ENCODE peak calls at places on chromosomes 3 and 15, in ten cellular contexts. W, N, U, T, P, V, F, S, K and A are unnamed samples.

GRCh38 chr3:151795276-151795675 is 18.6 kb upstream of the AADAC start:
- DNase-seq in P (no peak), K (peak; percentile 54), F (no peak), T (peak; percentile 70), U (no peak), W (no peak), N (no peak), S (no peak), V (peak; percentile 62), A (peak; percentile 63)

GRCh38 chr3:179177611-179178010 is 29.5 kb downstream of the PIK3CA start:
- DNase-seq in W (no peak), U (no peak), T (no peak), K (no peak), N (no peak), V (no peak), F (no peak), P (no peak), S (no peak), A (no peak)

GRCh38 chr3:185585523-185585861 is 603 bp upstream of the SENP2 start:
- DNase-seq in S (no peak), U (no peak), T (no peak), F (no peak), K (no peak), N (no peak), P (no peak), W (no peak), V (no peak), A (no peak)

GRCh38 chr3:196948442-196949365 is 6.4 kb upstream of the NCBP2 start:
- DNase-seq in T (no peak), U (no peak), N (no peak), V (no peak), F (peak; percentile 68), K (no peak), S (peak; percentile 39), P (no peak), W (no peak), A (no peak)

GRCh38 chr15:29994284-29994683 is 88.5 kb upstream of the GOLGA8J start:
- DNase-seq in S (no peak), F (no peak), P (no peak), V (no peak), W (no peak), U (no peak), K (no peak), N (no peak), T (no peak), A (no peak)

GRCh38 chr3:172040976-172041963 is 1.9 kb downstream of the FNDC3B start:
- DNase-seq in F (peak; percentile 30), N (no peak), K (peak; percentile 24), V (peak; percentile 55), S (peak; percentile 53), W (peak; percentile 33), U (no peak), T (peak; percentile 54), P (peak; percentile 55), A (peak; percentile 55)

GRCh38 chr3:13268961-13269391 is 151.1 kb downstream of the NUP210 start:
- DNase-seq in S (no peak), U (no peak), F (no peak), N (no peak), P (no peak), V (no peak), T (no peak), W (no peak), K (no peak), A (no peak)

GRCh38 chr3:25830373-25831305 is 40.7 kb downstream of the OXSM start:
- DNase-seq in W (no peak), U (no peak), V (no peak), F (no peak), T (no peak), K (no peak), P (no peak), S (no peak), N (no peak), A (no peak)

GRCh38 chr3:105304487-105304886 is 62.2 kb upstream of the ALCAM start:
- DNase-seq in U (no peak), T (peak; percentile 19), F (no peak), S (no peak), W (no peak), K (no peak), P (no peak), V (no peak), N (no peak), A (peak; percentile 70)

GRCh38 chr3:132721479-132722164 is 587 bp downstream of the NPHP3 start:
- DNase-seq in P (peak; percentile 85), W (peak; percentile 74), F (peak; percentile 79), N (no peak), U (no peak), K (peak; percentile 70), S (peak; percentile 70), V (peak; percentile 58), T (peak; percentile 76), A (peak; percentile 52)

GRCh38 chr3:31446411-31446810 is 86.3 kb upstream of the STT3B start:
- DNase-seq in W (no peak), P (no peak), V (no peak), S (no peak), N (no peak), U (no peak), T (no peak), F (no peak), K (no peak), A (no peak)

GRCh38 chr3:31448035-31448881 is 84.5 kb upstream of the STT3B start:
- DNase-seq in S (peak; percentile 33), W (no peak), P (peak; percentile 40), U (no peak), K (peak; percentile 38), F (peak; percentile 63), T (peak; percentile 14), V (peak; percentile 47), N (no peak), A (no peak)

GRCh38 chr3:31449318-31449717 is 83.4 kb upstream of the STT3B start:
- DNase-seq in W (no peak), S (no peak), F (no peak), P (no peak), T (no peak), N (no peak), K (no peak), V (no peak), U (no peak), A (no peak)

GRCh38 chr3:31450345-31450744 is 82.4 kb upstream of the STT3B start:
- DNase-seq in T (no peak), K (no peak), F (no peak), P (no peak), N (no peak), S (no peak), U (no peak), V (no peak), W (no peak), A (no peak)

DNA sequence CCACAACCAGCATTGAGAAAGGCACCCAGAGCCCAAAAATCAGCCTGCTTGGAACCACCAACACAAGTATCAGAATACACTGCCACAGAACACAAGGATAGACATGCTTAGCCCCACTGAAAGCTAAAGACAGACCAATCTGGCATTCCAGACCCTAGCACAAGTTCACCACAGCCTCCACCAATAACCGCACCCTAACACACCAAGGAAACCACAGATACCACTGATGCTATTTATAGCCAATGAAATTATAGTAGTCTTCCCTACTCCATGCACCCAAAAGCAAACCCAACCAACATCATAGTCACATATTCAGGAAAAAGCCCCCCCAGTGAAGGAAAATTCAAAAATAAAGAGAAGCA is 83.9 kb upstream of the STT3B start:
- DNase-seq in S (no peak), P (no peak), K (no peak), F (no peak), U (no peak), W (no peak), T (no peak), N (no peak), V (no peak), A (no peak)
- TF ChIP-seq CTCF in S (no peak), P (no peak), K (no peak), F (no peak), U (no peak), W (no peak), T (no peak), N (no peak), V (no peak), A (no peak)

GRCh38 chr3:24365168-24365567 is 129.5 kb downstream of the THRB start:
- DNase-seq in F (no peak), W (peak; percentile 78), T (peak; percentile 84), U (no peak), V (peak; percentile 95), N (no peak), P (peak; percentile 59), S (peak; percentile 31), K (peak; percentile 84), A (peak; percentile 73)
- TF ChIP-seq CTCF in F (no peak), W (no peak), T (no peak), U (peak; percentile 27), V (no peak), N (no peak), P (no peak), S (no peak), K (peak; percentile 22), A (no peak)

GRCh38 chr15:63327648-63328421 is 50.4 kb downstream of the APH1B start:
- DNase-seq in N (no peak), S (no peak), V (no peak), K (no peak), U (no peak), W (peak; percentile 40), F (no peak), T (no peak), P (no peak), A (no peak)

GRCh38 chr15:63324770-63325169 is 47.4 kb downstream of the APH1B start:
- DNase-seq in V (no peak), P (no peak), F (no peak), W (no peak), U (no peak), S (no peak), K (no peak), N (no peak), T (no peak), A (no peak)

GRCh38 chr15:63332367-63333078 is 49.1 kb downstream of the CA12 start:
- DNase-seq in V (peak; percentile 97), N (no peak), S (no peak), P (peak; percentile 56), W (no peak), U (no peak), T (peak; percentile 84), F (no peak), K (peak; percentile 76), A (peak; percentile 84)

GRCh38 chr15:63331456-63331855 is 50.2 kb downstream of the CA12 start:
- DNase-seq in V (peak; percentile 51), K (no peak), S (peak; percentile 29), P (no peak), W (no peak), F (no peak), T (peak; percentile 14), N (no peak), U (no peak), A (no peak)

GRCh38 chr15:63329567-63330350 is 51.9 kb downstream of the CA12 start:
- DNase-seq in N (no peak), P (no peak), F (no peak), K (no peak), T (peak; percentile 25), W (no peak), S (peak; percentile 55), U (no peak), V (no peak), A (no peak)
- TF ChIP-seq CTCF in N (no peak), P (no peak), F (no peak), K (no peak), T (no peak), W (no peak), S (no peak), U (no peak), V (no peak), A (no peak)

DNA sequence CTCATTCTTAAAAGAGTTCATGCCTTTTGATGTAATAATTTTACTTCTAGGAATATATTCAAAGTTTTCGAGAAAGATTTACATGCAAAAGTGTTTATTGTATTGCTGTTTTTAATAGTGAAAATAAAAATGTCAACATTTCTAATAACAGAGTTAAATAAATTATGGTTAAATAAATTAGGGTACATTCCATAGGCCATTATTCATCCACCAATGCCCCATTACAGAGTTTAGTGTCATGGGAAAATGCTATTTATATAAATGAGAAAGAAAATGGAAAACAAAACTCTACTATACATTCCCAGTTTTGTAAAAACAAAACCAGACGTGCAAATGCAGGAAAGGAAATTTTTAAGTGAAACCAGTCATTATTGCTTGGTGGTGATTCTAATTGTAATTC is 538.2 kb upstream of the TBL1XR1 start:
- DNase-seq in K (no peak), U (no peak), S (no peak), T (no peak), V (no peak), P (no peak), F (no peak), W (no peak), N (no peak), A (no peak)
- TF ChIP-seq CTCF in K (no peak), U (no peak), S (no peak), T (no peak), V (no peak), P (no peak), F (no peak), W (no peak), N (no peak), A (no peak)